ENCODE peak calls at places on chromosomes 5 and 9, in five cellular contexts. V is tibial nerve, W is astrocyte of the cerebellum, B is chondrocyte, R is lower leg skin. X is an unnamed sample.

GRCh38 chr5:147339313-147339712 is 104.5 kb downstream of the STK32A start:
- DNase-seq in V (no peak), W (no peak), B (no peak), R (no peak), X (no peak)

GRCh38 chr5:43305948-43306563 is 7.2 kb downstream of the HMGCS1 start:
- DNase-seq in V (peak), W (peak), B (no peak), R (no peak), X (no peak)

GRCh38 chr5:75701856-75702255 is 15.4 kb downstream of the POC5 start:
- DNase-seq in V (no peak), W (no peak), B (no peak), R (no peak), X (no peak)

GRCh38 chr5:64939772-64940510 is 171.2 kb downstream of the CWC27 start:
- DNase-seq in V (no peak), W (no peak), B (no peak), R (no peak), X (no peak)

GRCh38 chr5:11903121-11903613 is 1.1 kb downstream of the CTNND2 start:
- DNase-seq in V (no peak), W (no peak), B (no peak), R (no peak), X (no peak)

GRCh38 chr5:947626-948471 is 55.2 kb downstream of the TRIP13 start:
- DNase-seq in V (no peak), W (no peak), B (peak), R (no peak), X (no peak)

GRCh38 chr9:131854334-131854733 is 114.5 kb upstream of the RAPGEF1 start:
- DNase-seq in V (peak), W (no peak), B (no peak), R (no peak), X (no peak)

GRCh38 chr9:129989740-129990139 is 53.2 kb downstream of the FNBP1 start:
- DNase-seq in V (no peak), W (peak), B (no peak), R (no peak), X (no peak)

GRCh38 chr5:28523887-28524637 is 1485.7 kb upstream of the CDH9 start:
- DNase-seq in V (peak), W (peak), B (no peak), R (no peak), X (no peak)

GRCh38 chr9:70805953-70806352 is 315.5 kb downstream of the TRPM3 start:
- DNase-seq in V (peak), W (no peak), B (no peak), R (no peak), X (no peak)

GRCh38 chr5:36217992-36218391 is 23.7 kb downstream of the NADK2 start:
- DNase-seq in V (no peak), W (no peak), B (no peak), R (no peak), X (no peak)

GRCh38 chr5:151678146-151678545 is 8.6 kb downstream of the SPARC start:
- DNase-seq in V (no peak), W (no peak), B (no peak), R (no peak), X (no peak)

GRCh38 chr5:142658278-142658677 is 27.6 kb downstream of the FGF1 start:
- DNase-seq in V (no peak), W (no peak), B (no peak), R (no peak), X (no peak)

DNA sequence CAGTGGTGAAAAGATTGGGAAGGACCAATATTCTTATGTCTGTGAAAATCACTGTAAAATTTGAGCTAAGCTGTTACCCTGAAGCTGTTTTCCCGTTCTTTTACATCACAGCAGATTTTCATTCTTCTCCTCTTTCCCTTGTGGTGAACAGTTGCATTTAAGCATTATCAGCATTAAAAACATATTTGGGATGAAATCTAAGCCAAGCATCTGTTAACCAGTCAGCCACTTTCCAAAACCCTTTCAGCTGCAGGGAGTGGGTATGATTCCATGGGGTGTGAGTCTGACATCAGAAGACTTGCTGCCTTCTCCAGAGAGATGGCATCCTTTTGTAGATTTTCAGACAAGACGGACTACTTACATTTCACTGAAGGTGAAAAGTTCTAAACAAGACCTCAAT is 97.2 kb downstream of the TRIO start:
- DNase-seq in V (no peak), W (no peak), B (no peak), R (no peak), X (no peak)
- TF ChIP-seq CTCF in V (no peak), W (peak), B (peak), R (no peak), X (peak)

DNA sequence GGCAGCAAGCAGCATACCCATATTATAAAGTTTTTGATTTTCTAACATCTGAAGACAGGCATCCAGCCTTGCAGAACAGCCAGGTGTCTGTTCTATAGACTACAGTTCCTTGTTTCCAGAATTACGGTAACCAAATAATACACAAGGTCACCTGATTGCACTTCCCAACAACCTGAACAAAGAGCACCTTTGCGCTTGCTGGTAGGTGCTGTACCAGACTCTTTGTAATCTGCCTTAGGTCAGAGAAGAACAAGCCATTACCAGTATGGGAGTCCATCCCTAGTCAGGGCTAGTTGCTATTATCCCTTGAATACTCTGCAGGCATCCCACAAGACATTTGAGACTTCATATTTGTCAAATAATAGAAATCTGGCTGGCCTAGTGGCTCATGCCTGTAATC is 256.2 kb downstream of the ARRDC3 start:
- DNase-seq in V (no peak), W (no peak), B (no peak), R (no peak), X (no peak)
- TF ChIP-seq CTCF in V (no peak), W (no peak), B (no peak), R (no peak), X (no peak)

DNA sequence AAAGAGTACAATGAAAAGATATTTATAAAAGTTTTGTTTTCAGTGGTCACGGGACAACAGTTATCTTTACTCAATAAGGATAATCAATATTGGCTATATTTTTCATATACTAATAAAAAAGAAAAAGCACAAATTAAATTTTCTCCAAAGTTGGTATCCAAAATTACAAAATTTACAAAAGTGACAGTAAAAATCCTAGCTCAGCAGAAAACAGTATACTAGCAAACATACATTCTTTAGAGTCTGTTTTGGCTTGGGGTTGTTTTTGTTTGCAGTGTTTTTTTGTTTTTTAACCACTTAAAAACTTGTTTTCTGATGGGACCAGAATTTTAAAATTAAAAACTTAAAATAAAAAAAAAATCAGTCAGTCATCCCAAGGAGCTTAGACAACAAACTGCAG is 183.2 kb downstream of the DENND1A start:
- DNase-seq in V (no peak), W (no peak), B (no peak), R (no peak), X (no peak)
- TF ChIP-seq CTCF in V (no peak), W (no peak), B (no peak), R (no peak), X (no peak)

GRCh38 chr9:36400332-36401178 is 486 bp upstream of the RNF38 start:
- DNase-seq in V (peak), W (peak), B (peak), R (peak), X (peak)
- TF ChIP-seq CTCF in V (no peak), W (no peak), B (no peak), R (no peak), X (peak)

GRCh38 chr5:80654391-80655230 is at the start of the genes DHFR and MSH3:
- DNase-seq in V (peak), W (peak), B (peak), R (peak), X (peak)
- TF ChIP-seq CTCF in V (peak), W (no peak), B (peak), R (no peak), X (peak)

DNA sequence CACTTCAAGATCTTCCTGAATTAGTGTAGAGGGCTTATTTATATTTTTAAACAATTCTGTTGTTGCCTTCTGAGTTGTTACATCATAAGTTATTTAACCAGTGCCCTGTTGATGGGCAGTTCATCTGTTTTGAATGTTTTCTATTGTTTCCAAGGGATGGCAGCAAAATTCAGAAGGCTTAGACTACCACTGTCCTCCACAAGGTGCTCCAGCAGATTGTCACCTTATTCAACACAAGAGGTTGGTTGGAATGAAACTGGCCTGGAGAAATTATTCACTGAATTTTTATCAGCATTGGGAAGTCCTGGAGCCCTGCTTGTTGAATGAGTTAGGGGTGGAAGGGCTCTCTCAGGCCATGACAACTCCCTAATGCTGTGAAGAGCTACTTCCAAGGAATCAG is 1.3 kb upstream of the KLHL9 start:
- DNase-seq in V (no peak), W (no peak), B (no peak), R (no peak), X (no peak)
- TF ChIP-seq CTCF in V (no peak), W (no peak), B (no peak), R (no peak), X (peak)

DNA sequence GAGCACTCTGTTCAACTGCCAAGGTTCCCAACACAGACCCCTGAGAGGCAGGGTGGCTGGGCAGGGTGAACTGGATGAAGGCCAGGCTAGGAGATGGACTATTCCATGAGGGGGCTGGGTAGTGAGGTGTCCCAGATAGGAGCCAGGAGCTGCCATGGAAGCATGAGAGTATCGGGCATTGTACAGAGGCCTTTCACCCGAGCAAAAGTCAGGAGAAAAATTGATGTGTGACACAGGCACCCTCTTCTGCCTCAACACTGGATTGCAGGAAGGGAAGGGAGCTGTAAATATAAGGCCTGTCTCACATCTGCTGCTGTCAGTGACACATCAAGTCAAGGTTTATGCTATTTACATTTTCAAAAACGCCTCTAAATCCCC is 74.6 kb downstream of the UBAP1 start:
- DNase-seq in V (no peak), W (no peak), B (no peak), R (peak), X (no peak)
- TF ChIP-seq CTCF in V (peak), W (peak), B (no peak), R (no peak), X (no peak)

DNA sequence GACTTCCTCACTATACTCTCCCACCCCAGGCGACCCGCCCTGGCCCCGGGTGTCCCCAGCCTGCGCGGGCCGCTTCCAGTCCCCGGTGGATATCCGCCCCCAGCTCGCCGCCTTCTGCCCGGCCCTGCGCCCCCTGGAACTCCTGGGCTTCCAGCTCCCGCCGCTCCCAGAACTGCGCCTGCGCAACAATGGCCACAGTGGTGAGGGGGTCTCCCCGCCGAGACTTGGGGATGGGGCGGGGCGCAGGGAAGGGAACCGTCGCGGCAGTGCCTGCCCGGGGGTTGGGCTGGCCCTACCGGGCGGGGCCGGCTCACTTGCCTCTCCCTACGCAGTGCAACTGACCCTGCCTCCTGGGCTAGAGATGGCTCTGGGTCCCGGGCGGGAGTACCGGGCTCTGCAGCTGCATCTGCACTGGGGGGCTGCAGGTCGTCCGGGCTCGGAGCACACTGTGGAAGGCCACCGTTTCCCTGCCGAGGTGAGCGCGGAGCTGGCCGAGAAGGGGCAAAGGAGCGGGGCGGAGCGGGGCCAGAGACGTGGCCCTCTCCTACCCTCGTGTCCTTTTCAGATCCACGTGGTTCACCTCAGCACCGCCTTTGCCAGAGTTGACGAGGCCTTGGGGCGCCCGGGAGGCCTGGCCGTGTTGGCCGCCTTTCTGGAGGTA is 2.1 kb downstream of the CA9 start:
- DNase-seq in V (no peak), W (no peak), B (no peak), R (no peak), X (peak)
- TF ChIP-seq CTCF in V (no peak), W (no peak), B (peak), R (no peak), X (peak)

GRCh38 chr9:133430244-133430643 is 8.1 kb downstream of the ADAMTS13 start:
- DNase-seq in V (no peak), W (no peak), B (no peak), R (no peak), X (no peak)

GRCh38 chr9:133427658-133428348 is 5.6 kb downstream of the ADAMTS13 start:
- DNase-seq in V (no peak), W (no peak), B (no peak), R (no peak), X (no peak)

GRCh38 chr9:133428579-133429215 is 6.5 kb downstream of the ADAMTS13 start:
- DNase-seq in V (no peak), W (no peak), B (no peak), R (no peak), X (no peak)

GRCh38 chr9:133429216-133429613 is 7.0 kb downstream of the ADAMTS13 start:
- DNase-seq in V (no peak), W (no peak), B (no peak), R (no peak), X (no peak)

DNA sequence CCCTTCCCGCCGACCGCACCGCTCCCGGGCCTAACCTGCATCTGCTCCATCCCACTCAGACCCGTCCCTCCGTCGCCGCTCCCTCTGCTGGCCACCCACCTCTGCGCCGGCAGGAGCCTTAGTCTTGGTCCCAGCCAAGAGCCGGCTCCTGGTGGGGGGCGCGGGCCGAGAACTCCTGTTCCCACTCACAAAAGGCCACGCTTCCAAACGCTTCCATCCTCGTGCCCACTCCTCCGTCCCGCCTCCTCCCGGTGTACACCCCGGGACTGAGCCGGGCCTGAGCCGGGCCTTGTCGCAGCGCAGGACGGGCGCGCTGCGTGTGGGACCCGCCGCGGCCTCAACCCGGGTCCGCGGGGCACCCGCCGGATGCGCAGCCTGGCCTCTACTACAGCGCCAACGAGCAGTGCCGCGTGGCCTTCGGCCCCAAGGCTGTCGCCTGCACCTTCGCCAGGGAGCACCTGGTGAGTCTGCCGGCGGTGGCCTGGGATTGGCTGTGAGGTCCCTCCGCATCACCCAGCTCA is 7.5 kb downstream of the ADAMTS13 start:
- DNase-seq in V (no peak), W (no peak), B (no peak), R (no peak), X (no peak)
- TF ChIP-seq CTCF in V (no peak), W (peak), B (peak), R (no peak), X (peak)

GRCh38 chr9:93520523-93520922 is 55.9 kb upstream of the PHF2 start:
- DNase-seq in V (no peak), W (no peak), B (no peak), R (no peak), X (no peak)
- TF ChIP-seq CTCF in V (no peak), W (no peak), B (peak), R (no peak), X (no peak)